ENCODE peak calls at places on chromosomes 7 and 10, in six cellular contexts. V, K, J, M, E and R are unnamed samples.

GRCh38 chr10:127125331-127125730 is 71.1 kb downstream of the INSYN2A start:
- DNase-seq in V (no peak), K (no peak), J (no peak), M (no peak), E (no peak), R (no peak)

GRCh38 chr7:137081694-137082093 is 213.2 kb downstream of the CHRM2 start:
- DNase-seq in V (no peak), K (no peak), J (no peak), M (no peak), E (no peak), R (no peak)

GRCh38 chr7:72112530-72112929 is 299.6 kb downstream of the CALN1 start:
- DNase-seq in V (no peak), K (no peak), J (no peak), M (no peak), E (no peak), R (no peak)

GRCh38 chr10:23280420-23281043 is 64.1 kb downstream of the C10orf67 start:
- DNase-seq in V (no peak), K (no peak), J (no peak), M (no peak), E (no peak), R (no peak)

GRCh38 chr7:130201796-130202195 is 3.4 kb downstream of the TMEM209 start:
- DNase-seq in V (peak; percentile 30), K (no peak), J (no peak), M (no peak), E (no peak), R (no peak)

GRCh38 chr7:74657692-74658170 is at the start of gene GTF2I:
- DNase-seq in V (peak; percentile 82), K (no peak), J (no peak), M (no peak), E (no peak), R (no peak)

GRCh38 chr10:131746785-131747184 is 154.0 kb upstream of the PPP2R2D start:
- DNase-seq in V (no peak), K (peak; percentile 12), J (no peak), M (no peak), E (no peak), R (no peak)

GRCh38 chr7:151010307-151011096 is 13.8 kb downstream of the ATG9B start:
- DNase-seq in V (peak; percentile 69), K (no peak), J (no peak), M (no peak), E (no peak), R (no peak)

GRCh38 chr7:102874166-102874829 is 38.5 kb upstream of the LRRC17 start:
- DNase-seq in V (no peak), K (peak; percentile 81), J (peak; percentile 73), M (peak; percentile 71), E (peak; percentile 51), R (peak; percentile 96)

GRCh38 chr7:121034929-121035328 is 46.4 kb downstream of the CPED1 start:
- DNase-seq in V (peak; percentile 48), K (no peak), J (no peak), M (no peak), E (no peak), R (no peak)

GRCh38 chr7:154497751-154498150 is 445.6 kb downstream of the DPP6 start:
- DNase-seq in V (no peak), K (no peak), J (no peak), M (no peak), E (no peak), R (no peak)

GRCh38 chr10:7421519-7421918 is 10.7 kb upstream of the SFMBT2 start:
- DNase-seq in V (no peak), K (no peak), J (no peak), M (no peak), E (no peak), R (no peak)

GRCh38 chr10:117431160-117431559 is 55.9 kb upstream of the PDZD8 start:
- DNase-seq in V (no peak), K (peak; percentile 53), J (no peak), M (peak; percentile 50), E (no peak), R (no peak)

GRCh38 chr7:16905300-16906044 is 23.7 kb upstream of the AGR3 start:
- DNase-seq in V (no peak), K (peak; percentile 93), J (peak; percentile 52), M (no peak), E (no peak), R (peak; percentile 37)

GRCh38 chr7:91694221-91694856 is 186.2 kb downstream of the MTERF1 start:
- DNase-seq in V (no peak), K (no peak), J (no peak), M (no peak), E (no peak), R (no peak)

GRCh38 chr7:132646064-132646463 is 69.8 kb upstream of the PLXNA4 start:
- DNase-seq in V (no peak), K (no peak), J (no peak), M (no peak), E (no peak), R (no peak)

GRCh38 chr10:79034271-79034876 is 34.4 kb upstream of the ZMIZ1 start:
- DNase-seq in V (no peak), K (no peak), J (no peak), M (no peak), E (no peak), R (no peak)

GRCh38 chr10:93463723-93464511 is 18.2 kb downstream of the MYOF start:
- DNase-seq in V (no peak), K (peak; percentile 70), J (no peak), M (peak; percentile 91), E (no peak), R (peak; percentile 41)

GRCh38 chr10:132421377-132422168 is 24.6 kb downstream of the PWWP2B start:
- DNase-seq in V (peak; percentile 71), K (peak; percentile 63), J (peak; percentile 33), M (peak; percentile 92), E (no peak), R (no peak)

GRCh38 chr7:72267291-72267800 is 144.8 kb downstream of the CALN1 start:
- DNase-seq in V (no peak), K (no peak), J (no peak), M (no peak), E (no peak), R (no peak)

GRCh38 chr7:7976677-7977076 is 8.1 kb downstream of the GLCCI1 start:
- DNase-seq in V (no peak), K (no peak), J (no peak), M (peak; percentile 41), E (no peak), R (no peak)

GRCh38 chr10:131870831-131871672 is 29.8 kb upstream of the PPP2R2D start:
- DNase-seq in V (no peak), K (no peak), J (no peak), M (no peak), E (no peak), R (no peak)

GRCh38 chr7:143456992-143457793 is 13.9 kb downstream of the TAS2R60 start:
- DNase-seq in V (no peak), K (no peak), J (no peak), M (no peak), E (no peak), R (peak; percentile 28)

GRCh38 chr10:132939957-132940790 is 2.2 kb downstream of the CFAP46 start:
- DNase-seq in V (peak; percentile 75), K (peak; percentile 62), J (no peak), M (peak; percentile 72), E (no peak), R (peak; percentile 30)

GRCh38 chr10:61757525-61758397 is 95.0 kb downstream of the CABCOCO1 start:
- DNase-seq in V (no peak), K (peak; percentile 49), J (no peak), M (no peak), E (no peak), R (peak; percentile 67)

GRCh38 chr10:100325164-100325563 is 4.9 kb downstream of the PKD2L1 start:
- DNase-seq in V (peak; percentile 49), K (no peak), J (no peak), M (no peak), E (no peak), R (no peak)

GRCh38 chr7:116582806-116583444 is 58.1 kb downstream of the CAV1 start:
- DNase-seq in V (no peak), K (peak; percentile 30), J (no peak), M (no peak), E (no peak), R (peak; percentile 32)
- TF ChIP-seq MYC in V (no peak), K (no peak), J (no peak), M (no peak), E (no peak), R (no peak)

DNA sequence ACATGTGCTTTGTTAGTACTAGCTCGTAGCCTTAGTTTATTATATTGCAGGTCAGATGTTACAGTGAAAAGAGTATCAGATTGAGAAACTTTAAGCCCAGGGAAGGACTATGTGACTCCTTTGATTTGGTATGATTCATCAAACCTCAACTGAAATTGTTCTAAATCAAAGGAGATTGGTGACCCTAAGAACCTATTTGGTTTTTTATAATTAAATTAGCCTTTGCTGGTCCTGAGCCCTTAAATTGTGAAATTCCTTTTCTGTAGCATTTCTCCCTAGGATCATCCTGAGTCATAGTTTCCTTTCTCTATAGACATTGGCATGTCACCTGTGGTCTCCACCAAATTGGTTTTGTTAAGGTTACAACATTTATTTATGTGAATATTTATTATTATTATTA is 89.7 kb downstream of the POLR1F start:
- DNase-seq in V (no peak), K (no peak), J (no peak), M (peak; percentile 4), E (no peak), R (no peak)
- TF ChIP-seq MYC in V (no peak), K (no peak), J (no peak), M (no peak), E (no peak), R (no peak)

DNA sequence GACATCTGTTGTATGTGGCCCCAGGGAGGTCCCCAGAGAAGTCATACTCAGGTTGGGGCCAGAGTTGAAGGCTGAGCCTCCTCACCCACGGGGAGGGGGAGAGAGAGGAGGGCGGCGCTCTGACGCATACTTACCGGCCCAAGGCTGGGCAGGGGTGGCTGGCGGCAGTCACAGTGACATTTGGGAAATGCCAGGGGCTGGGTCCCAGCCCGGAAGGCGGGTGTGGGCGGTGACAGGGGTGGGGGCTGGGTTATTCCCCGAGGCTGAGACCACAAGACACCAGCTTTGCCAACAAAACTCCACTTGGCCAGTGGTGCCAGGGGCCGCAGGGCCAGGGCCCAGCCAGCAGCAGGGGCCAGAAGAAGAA is 41.1 kb downstream of the RASGEF1A start:
- DNase-seq in V (no peak), K (no peak), J (no peak), M (no peak), E (no peak), R (no peak)
- TF ChIP-seq MYC in V (no peak), K (no peak), J (no peak), M (no peak), E (no peak), R (no peak)

DNA sequence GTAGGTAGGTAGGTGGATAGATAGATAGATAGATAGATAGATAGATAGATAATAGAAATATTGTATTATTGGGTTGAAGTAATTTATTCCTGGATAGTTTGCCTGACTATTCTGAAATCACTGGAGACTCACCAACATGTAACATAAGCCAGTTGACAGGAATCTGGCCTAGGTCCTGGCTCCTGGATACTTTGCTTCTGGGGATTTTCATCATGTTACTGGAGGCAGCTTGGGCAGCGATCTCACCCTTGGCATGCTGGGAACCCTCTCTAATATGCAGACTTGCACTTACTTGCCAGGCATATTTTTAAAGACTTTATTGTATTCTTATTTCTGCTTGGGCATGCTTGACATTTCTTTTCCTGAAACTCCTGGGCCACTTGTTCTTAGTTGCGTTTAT is 709.1 kb upstream of the FZD8 start:
- DNase-seq in V (no peak), K (no peak), J (no peak), M (no peak), E (no peak), R (no peak)
- TF ChIP-seq MYC in V (no peak), K (no peak), J (no peak), M (no peak), E (no peak), R (no peak)

GRCh38 chr7:43480581-43480980 is 102.3 kb upstream of the STK17A start:
- DNase-seq in V (no peak), K (no peak), J (no peak), M (no peak), E (no peak), R (no peak)
- TF ChIP-seq MYC in V (no peak), K (no peak), J (no peak), M (no peak), E (no peak), R (no peak)